ENCODE peak calls at places on chromosomes 5 and 9, in seven cellular contexts. B, W, C, U, H, R and J are unnamed samples.
A peak's percentile ranks its signal among the peaks of the same experiment; 100 is the strongest.

GRCh38 chr9:101727621-101728524 is 10.6 kb downstream of the GRIN3A start:
- DNase-seq in B (peak; percentile 44), W (no peak), C (no peak), U (no peak), H (peak; percentile 10), R (no peak), J (no peak)

GRCh38 chr5:163163858-163164257 is 273.5 kb upstream of the CCNG1 start:
- DNase-seq in B (peak; percentile 32), W (no peak), C (no peak), U (no peak), H (no peak), R (no peak), J (no peak)

GRCh38 chr5:127650649-127651048 is 1.8 kb downstream of the CTXN3 start:
- DNase-seq in B (peak; percentile 38), W (no peak), C (no peak), U (peak; percentile 80), H (no peak), R (no peak), J (peak; percentile 36)

GRCh38 chr9:137318565-137318964 is 16.5 kb upstream of the NRARP start:
- DNase-seq in B (no peak), W (peak; percentile 6), C (no peak), U (no peak), H (no peak), R (no peak), J (no peak)

GRCh38 chr9:131008909-131009618 is at the start of gene LAMC3:
- DNase-seq in B (peak; percentile 29), W (no peak), C (no peak), U (no peak), H (no peak), R (no peak), J (peak; percentile 53)

GRCh38 chr5:61334224-61335196 is 2.5 kb downstream of the ZSWIM6 start:
- DNase-seq in B (no peak), W (no peak), C (no peak), U (peak; percentile 86), H (no peak), R (no peak), J (peak; percentile 55)

GRCh38 chr9:114487607-114488300 is 17.5 kb downstream of the WHRN start:
- DNase-seq in B (peak; percentile 76), W (peak; percentile 60), C (peak; percentile 70), U (peak; percentile 36), H (peak; percentile 78), R (no peak), J (peak; percentile 86)

GRCh38 chr9:137787786-137788505 is 89.6 kb upstream of the CACNA1B start:
- DNase-seq in B (no peak), W (no peak), C (no peak), U (no peak), H (no peak), R (no peak), J (no peak)

GRCh38 chr9:3960661-3961144 is 339.2 kb downstream of the GLIS3 start:
- DNase-seq in B (peak; percentile 62), W (no peak), C (no peak), U (peak; percentile 54), H (no peak), R (no peak), J (peak; percentile 89)

GRCh38 chr9:13719410-13719809 is 439.9 kb upstream of the MPDZ start:
- DNase-seq in B (peak; percentile 73), W (no peak), C (no peak), U (peak; percentile 61), H (no peak), R (no peak), J (no peak)

GRCh38 chr5:33401482-33402390 is 39.0 kb upstream of the TARS1 start:
- DNase-seq in B (peak; percentile 73), W (no peak), C (no peak), U (peak; percentile 90), H (no peak), R (peak; percentile 1), J (peak; percentile 75)

GRCh38 chr5:137648361-137648760 is 87.5 kb downstream of the KLHL3 start:
- DNase-seq in B (no peak), W (no peak), C (no peak), U (no peak), H (peak; percentile 31), R (no peak), J (peak; percentile 24)

GRCh38 chr5:144183254-144183889 is 12.7 kb downstream of the KCTD16 start:
- DNase-seq in B (peak; percentile 54), W (no peak), C (peak; percentile 28), U (peak; percentile 34), H (no peak), R (no peak), J (peak; percentile 70)

GRCh38 chr5:179768326-179769085 is 25.3 kb upstream of the LTC4S start:
- DNase-seq in B (peak; percentile 21), W (no peak), C (no peak), U (no peak), H (no peak), R (no peak), J (no peak)

GRCh38 chr9:107784235-107784958 is 294.8 kb upstream of the KLF4 start:
- DNase-seq in B (peak; percentile 17), W (peak; percentile 70), C (no peak), U (peak; percentile 70), H (peak; percentile 33), R (no peak), J (peak; percentile 96)

GRCh38 chr5:141691286-141691866 is 9.3 kb upstream of the ARAP3 start:
- DNase-seq in B (no peak), W (no peak), C (no peak), U (no peak), H (no peak), R (no peak), J (no peak)

GRCh38 chr5:43639566-43639965 is 36.6 kb downstream of the NNT start:
- DNase-seq in B (no peak), W (no peak), C (no peak), U (no peak), H (no peak), R (no peak), J (no peak)

GRCh38 chr5:167899490-167899889 is 392.0 kb upstream of the WWC1 start:
- DNase-seq in B (peak; percentile 58), W (no peak), C (no peak), U (peak; percentile 85), H (no peak), R (no peak), J (no peak)

GRCh38 chr9:128593039-128593438 is 40.7 kb downstream of the SPTAN1 start:
- DNase-seq in B (no peak), W (no peak), C (no peak), U (no peak), H (no peak), R (no peak), J (no peak)

GRCh38 chr5:62475072-62475471 is 62.5 kb downstream of the IPO11 start:
- DNase-seq in B (peak; percentile 84), W (no peak), C (no peak), U (peak; percentile 84), H (no peak), R (no peak), J (peak; percentile 77)

GRCh38 chr9:105073147-105073546 is 145.2 kb upstream of the ABCA1 start:
- DNase-seq in B (no peak), W (no peak), C (no peak), U (no peak), H (no peak), R (no peak), J (peak; percentile 70)

GRCh38 chr5:149452007-149452664 is 73.0 kb upstream of the IL17B start:
- DNase-seq in B (no peak), W (peak; percentile 57), C (no peak), U (peak; percentile 56), H (peak; percentile 72), R (no peak), J (peak; percentile 43)

GRCh38 chr5:43007911-43008368 is 32.2 kb downstream of the ANXA2R start:
- DNase-seq in B (peak; percentile 75), W (peak; percentile 55), C (peak; percentile 89), U (peak; percentile 79), H (peak; percentile 55), R (no peak), J (peak; percentile 85)

DNA sequence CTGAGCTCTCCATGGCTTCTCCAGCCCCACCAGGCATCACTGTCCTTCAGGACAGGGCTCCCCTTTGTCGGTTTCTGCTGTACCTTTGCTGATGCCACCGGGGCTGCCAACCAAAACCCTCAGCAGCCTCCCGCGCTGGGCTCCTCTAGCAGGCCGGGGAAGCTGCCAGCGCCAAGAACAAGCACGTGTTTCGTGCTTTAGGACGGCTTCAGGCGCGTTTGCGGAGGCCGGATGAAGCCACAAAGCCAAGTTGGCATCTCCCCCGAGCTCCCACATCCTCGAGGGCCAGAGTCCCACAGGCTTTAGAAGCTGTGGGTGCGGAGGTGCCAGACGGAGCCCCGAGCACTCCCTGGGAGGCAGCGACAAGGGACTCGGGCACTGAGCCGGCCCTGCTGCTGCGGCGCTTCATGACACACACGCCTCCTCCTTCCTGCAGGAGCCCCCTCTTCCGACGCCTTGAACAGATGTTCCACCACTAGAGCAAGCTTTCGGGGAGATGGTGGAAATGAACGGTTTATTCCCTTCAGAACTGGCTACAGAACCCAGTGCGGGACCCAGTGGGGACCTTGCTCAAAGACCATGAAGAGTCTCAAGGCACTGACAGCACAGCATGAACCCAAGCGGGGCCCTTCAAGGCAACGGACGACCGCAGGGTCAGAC is 36.7 kb downstream of the SARDH start:
- DNase-seq in B (no peak), W (peak; percentile 21), C (peak; percentile 46), U (no peak), H (no peak), R (no peak), J (no peak)
- H3K4me3 ChIP-seq in B (no peak overlapping the region), W (no peak overlapping the region), C (peak overlapping the region; percentile 61), U (no peak overlapping the region), H (no peak overlapping the region), R (no peak overlapping the region), J (no peak overlapping the region)

DNA sequence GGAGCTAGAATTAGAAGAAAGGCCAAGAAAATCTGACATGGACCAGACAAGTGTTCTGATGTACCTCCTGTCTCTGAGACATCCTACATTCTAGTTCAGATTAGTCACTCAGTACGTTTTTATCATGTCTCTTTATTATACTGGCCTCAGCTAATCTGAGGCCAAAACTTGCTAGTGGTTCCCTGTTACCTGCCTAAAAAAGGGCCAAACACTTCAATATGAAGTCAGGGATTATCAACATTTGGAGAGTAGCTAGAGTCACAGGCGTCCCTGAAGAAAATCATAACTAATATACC is 587.4 kb downstream of the PRELID2 start:
- DNase-seq in B (no peak), W (no peak), C (no peak), U (no peak), H (no peak), R (no peak), J (no peak)
- H3K4me3 ChIP-seq in B (no peak overlapping the region), W (no peak overlapping the region), C (no peak overlapping the region), U (no peak overlapping the region), H (no peak overlapping the region), R (no peak overlapping the region), J (no peak overlapping the region)

DNA sequence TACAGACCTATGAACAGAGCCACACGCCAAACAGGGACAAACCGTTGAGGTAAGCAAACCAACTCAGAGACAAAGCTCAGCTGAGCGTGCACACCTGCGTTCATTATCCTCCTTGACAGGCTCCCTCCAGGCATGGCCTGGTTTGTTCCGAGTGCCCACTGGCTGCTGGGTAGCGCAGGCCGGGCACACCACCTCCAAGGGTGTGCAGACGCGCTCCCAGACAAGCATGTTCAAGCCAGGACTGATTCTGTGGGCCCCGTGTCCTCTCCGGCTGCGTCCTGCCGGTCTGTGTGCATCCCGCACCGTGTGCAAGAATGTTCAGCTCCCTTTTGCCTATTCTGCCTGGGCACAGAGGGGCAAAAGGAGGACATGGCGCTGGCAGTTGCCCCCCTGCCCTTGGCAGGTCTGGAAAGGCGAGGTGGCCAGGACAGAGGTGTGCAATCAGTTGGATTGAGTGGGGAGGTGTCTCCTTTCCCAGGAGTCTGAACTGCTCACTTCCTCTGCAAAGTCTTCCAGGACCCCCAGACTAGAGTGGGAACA is 504 bp upstream of the SMIM32 start:
- DNase-seq in B (peak; percentile 24), W (no peak), C (no peak), U (no peak), H (no peak), R (no peak), J (no peak)
- H3K4me3 ChIP-seq in B (peak overlapping the region; percentile 44), W (no peak overlapping the region), C (no peak overlapping the region), U (no peak overlapping the region), H (no peak overlapping the region), R (no peak overlapping the region), J (no peak overlapping the region)

GRCh38 chr5:143002459-143003327 is 232.5 kb downstream of the ARHGAP26 start:
- DNase-seq in B (peak; percentile 56), W (no peak), C (peak; percentile 75), U (peak; percentile 93), H (peak; percentile 59), R (no peak), J (peak; percentile 84)
- H3K4me3 ChIP-seq in B (no peak overlapping the region), W (no peak overlapping the region), C (no peak overlapping the region), U (peak overlapping the region; percentile 8), H (no peak overlapping the region), R (no peak overlapping the region), J (no peak overlapping the region)